ENCODE peak calls at places on chromosomes 1 and 21, in eight cellular contexts. E is T-helper 2 cell; P is fibroblast of mammary gland; Q is NAMALWA; D is iris pigment epithelial cell; S is GOT3; N is activated CD8-positive, alpha-beta memory T cell treated with anti-CD3 and anti-CD28 coated beads, Interleukin-2, amount 50 U/mL, for 4 hours; U is ACHN. M is an unnamed sample.

GRCh38 chr1:96362623-96363022 is 359.0 kb upstream of the PTBP2 start:
- DNase-seq in E (no peak), P (peak; percentile 99), Q (no peak), D (peak; percentile 99), S (no peak), N (no peak), U (peak; percentile 96), M (peak; percentile 98)

GRCh38 chr1:52603680-52604501 is 1.7 kb downstream of the GPX7 start:
- DNase-seq in E (no peak), P (peak; percentile 14), Q (no peak), D (peak; percentile 25), S (no peak), N (no peak), U (no peak), M (peak; percentile 26)

GRCh38 chr21:45064618-45065399 is 9.6 kb upstream of the ADARB1 start:
- DNase-seq in E (no peak), P (no peak), Q (no peak), D (no peak), S (no peak), N (no peak), U (no peak), M (no peak)

GRCh38 chr1:89780721-89781120 is 40.1 kb upstream of the LRRC8D start:
- DNase-seq in E (no peak), P (peak; percentile 61), Q (peak; percentile 75), D (peak; percentile 71), S (no peak), N (no peak), U (peak; percentile 63), M (peak; percentile 85)

GRCh38 chr1:31063636-31064035 is 1.9 kb downstream of the PUM1 start:
- DNase-seq in E (no peak), P (no peak), Q (peak; percentile 40), D (peak; percentile 28), S (no peak), N (no peak), U (peak; percentile 19), M (peak; percentile 32)

GRCh38 chr1:94025383-94026340 is 95.3 kb downstream of the ABCA4 start:
- DNase-seq in E (no peak), P (peak; percentile 78), Q (peak; percentile 49), D (peak; percentile 77), S (no peak), N (no peak), U (peak; percentile 61), M (peak; percentile 90)

GRCh38 chr1:195804547-195804946 is 803.7 kb downstream of the KCNT2 start:
- DNase-seq in E (no peak), P (no peak), Q (peak; percentile 16), D (no peak), S (no peak), N (no peak), U (peak; percentile 9), M (no peak)

GRCh38 chr1:109760581-109761226 is 3.0 kb downstream of the EPS8L3 start:
- DNase-seq in E (no peak), P (no peak), Q (no peak), D (no peak), S (no peak), N (peak; percentile 7), U (no peak), M (no peak)

GRCh38 chr1:173134800-173135199 is 72.3 kb downstream of the TNFSF4 start:
- DNase-seq in E (no peak), P (no peak), Q (no peak), D (no peak), S (no peak), N (no peak), U (no peak), M (no peak)

GRCh38 chr1:89632213-89633102 is 462 bp upstream of the LRRC8C start:
- DNase-seq in E (peak; percentile 84), P (peak; percentile 59), Q (peak; percentile 67), D (peak; percentile 76), S (peak; percentile 34), N (peak; percentile 90), U (peak; percentile 76), M (peak; percentile 70)

GRCh38 chr1:160610584-160611242 is 31.4 kb upstream of the CD84 start:
- DNase-seq in E (no peak), P (no peak), Q (no peak), D (no peak), S (no peak), N (no peak), U (no peak), M (no peak)

GRCh38 chr1:110542730-110543129 is 23.8 kb upstream of the KCNA10 start:
- DNase-seq in E (no peak), P (peak; percentile 54), Q (peak; percentile 41), D (peak; percentile 55), S (no peak), N (no peak), U (peak; percentile 30), M (peak; percentile 65)

GRCh38 chr1:153032677-153033308 is 1.8 kb downstream of the SPRR1B start:
- DNase-seq in E (no peak), P (peak; percentile 66), Q (peak; percentile 41), D (peak; percentile 25), S (no peak), N (no peak), U (peak; percentile 75), M (peak; percentile 1)

GRCh38 chr1:224780736-224781135 is 148.7 kb upstream of the DNAH14 start:
- DNase-seq in E (no peak), P (no peak), Q (no peak), D (no peak), S (no peak), N (no peak), U (no peak), M (no peak)

GRCh38 chr1:109307363-109308021 is 681 bp upstream of the MYBPHL start:
- DNase-seq in E (no peak), P (no peak), Q (peak; percentile 69), D (no peak), S (no peak), N (no peak), U (no peak), M (no peak)